ENCODE peak calls at places on chromosome 2, in four cellular contexts. One of them, this sample, is unnamed.

GRCh38 chr2:151882786-151883445 is 54.7 kb upstream of the ARL5A start:
- DNase-seq in fibroblast of the aortic adventitia: no peak
- DNase-seq in fibroblast of pulmonary artery: no peak
- DNase-seq in tibial artery: no peak
- DNase-seq in this sample: no peak

GRCh38 chr2:102581911-102582310 is 37.4 kb upstream of the SLC9A2 start:
- DNase-seq in fibroblast of the aortic adventitia: no peak
- DNase-seq in fibroblast of pulmonary artery: no peak
- DNase-seq in tibial artery: no peak
- DNase-seq in this sample: no peak

GRCh38 chr2:109128466-109129355 is at the start of gene SH3RF3:
- DNase-seq in fibroblast of the aortic adventitia: peak
- DNase-seq in fibroblast of pulmonary artery: peak
- DNase-seq in tibial artery: peak
- DNase-seq in this sample: peak

GRCh38 chr2:130767408-130767775 is 12.1 kb downstream of the AMER3 start:
- DNase-seq in fibroblast of the aortic adventitia: no peak
- DNase-seq in fibroblast of pulmonary artery: no peak
- DNase-seq in tibial artery: no peak
- DNase-seq in this sample: no peak

GRCh38 chr2:54808642-54809041 is 85.2 kb downstream of the EML6 start:
- DNase-seq in fibroblast of the aortic adventitia: no peak
- DNase-seq in fibroblast of pulmonary artery: peak
- DNase-seq in tibial artery: no peak
- DNase-seq in this sample: peak

GRCh38 chr2:207895236-207895860 is 125.6 kb upstream of the FZD5 start:
- DNase-seq in fibroblast of the aortic adventitia: no peak
- DNase-seq in fibroblast of pulmonary artery: no peak
- DNase-seq in tibial artery: no peak
- DNase-seq in this sample: no peak

GRCh38 chr2:46814160-46814559 is 101.4 kb downstream of the MCFD2 start:
- DNase-seq in fibroblast of the aortic adventitia: peak
- DNase-seq in fibroblast of pulmonary artery: peak
- DNase-seq in tibial artery: peak
- DNase-seq in this sample: peak

GRCh38 chr2:211035548-211036185 is 479.3 kb downstream of the CPS1 start:
- DNase-seq in fibroblast of the aortic adventitia: peak
- DNase-seq in fibroblast of pulmonary artery: peak
- DNase-seq in tibial artery: no peak
- DNase-seq in this sample: no peak

GRCh38 chr2:31004252-31004651 is 134.0 kb downstream of the GALNT14 start:
- DNase-seq in fibroblast of the aortic adventitia: no peak
- DNase-seq in fibroblast of pulmonary artery: no peak
- DNase-seq in tibial artery: no peak
- DNase-seq in this sample: no peak

GRCh38 chr2:168434164-168434563 is 21.9 kb upstream of the CERS6 start:
- DNase-seq in fibroblast of the aortic adventitia: peak
- DNase-seq in fibroblast of pulmonary artery: peak
- DNase-seq in tibial artery: no peak
- DNase-seq in this sample: peak

GRCh38 chr2:42214669-42215068 is 45.5 kb downstream of the EML4 start:
- DNase-seq in fibroblast of the aortic adventitia: peak
- DNase-seq in fibroblast of pulmonary artery: peak
- DNase-seq in tibial artery: no peak
- DNase-seq in this sample: no peak

GRCh38 chr2:3268705-3269029 is 109.0 kb downstream of the EIPR1 start:
- DNase-seq in fibroblast of the aortic adventitia: no peak
- DNase-seq in fibroblast of pulmonary artery: no peak
- DNase-seq in tibial artery: no peak
- DNase-seq in this sample: no peak

GRCh38 chr2:178924817-178925216 is 117.6 kb upstream of the TTN start:
- DNase-seq in fibroblast of the aortic adventitia: no peak
- DNase-seq in fibroblast of pulmonary artery: no peak
- DNase-seq in tibial artery: no peak
- DNase-seq in this sample: no peak

GRCh38 chr2:107747964-107748583 is 78.6 kb upstream of the RGPD4 start:
- DNase-seq in fibroblast of the aortic adventitia: no peak
- DNase-seq in fibroblast of pulmonary artery: no peak
- DNase-seq in tibial artery: no peak
- DNase-seq in this sample: no peak

GRCh38 chr2:23385351-23385747 is 370 bp downstream of the KLHL29 start:
- DNase-seq in fibroblast of the aortic adventitia: peak
- DNase-seq in fibroblast of pulmonary artery: peak
- DNase-seq in tibial artery: peak
- DNase-seq in this sample: no peak

GRCh38 chr2:151766421-151767153 is 32.3 kb upstream of the NEB start:
- DNase-seq in fibroblast of the aortic adventitia: no peak
- DNase-seq in fibroblast of pulmonary artery: peak
- DNase-seq in tibial artery: no peak
- DNase-seq in this sample: no peak

GRCh38 chr2:187586091-187586632 is 31.9 kb upstream of the TFPI start:
- DNase-seq in fibroblast of the aortic adventitia: peak
- DNase-seq in fibroblast of pulmonary artery: peak
- DNase-seq in tibial artery: no peak
- DNase-seq in this sample: peak

GRCh38 chr2:25587361-25587760 is 86.0 kb downstream of the DTNB start:
- DNase-seq in fibroblast of the aortic adventitia: peak
- DNase-seq in fibroblast of pulmonary artery: peak
- DNase-seq in tibial artery: no peak
- DNase-seq in this sample: peak

GRCh38 chr2:57549642-57550102 is 496.9 kb upstream of the VRK2 start:
- DNase-seq in fibroblast of the aortic adventitia: no peak
- DNase-seq in fibroblast of pulmonary artery: no peak
- DNase-seq in tibial artery: no peak
- DNase-seq in this sample: peak

GRCh38 chr2:234478121-234478858 is 18.6 kb downstream of the ARL4C start:
- DNase-seq in fibroblast of the aortic adventitia: peak
- DNase-seq in fibroblast of pulmonary artery: no peak
- DNase-seq in tibial artery: no peak
- DNase-seq in this sample: no peak

GRCh38 chr2:99035920-99036319 is 99.9 kb upstream of the CRACDL start:
- DNase-seq in fibroblast of the aortic adventitia: peak
- DNase-seq in fibroblast of pulmonary artery: no peak
- DNase-seq in tibial artery: no peak
- DNase-seq in this sample: peak

GRCh38 chr2:160220545-160221009 is 20.5 kb upstream of the ITGB6 start:
- DNase-seq in fibroblast of the aortic adventitia: no peak
- DNase-seq in fibroblast of pulmonary artery: no peak
- DNase-seq in tibial artery: no peak
- DNase-seq in this sample: no peak

GRCh38 chr2:96526101-96526591 is 10.4 kb upstream of the ARID5A start:
- DNase-seq in fibroblast of the aortic adventitia: no peak
- DNase-seq in fibroblast of pulmonary artery: no peak
- DNase-seq in tibial artery: no peak
- DNase-seq in this sample: no peak

GRCh38 chr2:126527836-126528490 is 128.0 kb upstream of the GYPC start:
- DNase-seq in fibroblast of the aortic adventitia: peak
- DNase-seq in fibroblast of pulmonary artery: peak
- DNase-seq in tibial artery: peak
- DNase-seq in this sample: peak

GRCh38 chr2:65031341-65032015 is 24.7 kb upstream of the CEP68 start:
- DNase-seq in fibroblast of the aortic adventitia: peak
- DNase-seq in fibroblast of pulmonary artery: peak
- DNase-seq in tibial artery: no peak
- DNase-seq in this sample: no peak

GRCh38 chr2:151395509-151396374 is 14.0 kb upstream of the RIF1 start:
- DNase-seq in fibroblast of the aortic adventitia: no peak
- DNase-seq in fibroblast of pulmonary artery: no peak
- DNase-seq in tibial artery: no peak
- DNase-seq in this sample: no peak

GRCh38 chr2:43459455-43459854 is 136.4 kb downstream of the THADA start:
- DNase-seq in fibroblast of the aortic adventitia: peak
- DNase-seq in fibroblast of pulmonary artery: peak
- DNase-seq in tibial artery: no peak
- DNase-seq in this sample: peak

GRCh38 chr2:237996041-237996593 is 29.3 kb downstream of the UBE2F start:
- DNase-seq in fibroblast of the aortic adventitia: peak
- DNase-seq in fibroblast of pulmonary artery: peak
- DNase-seq in tibial artery: peak
- DNase-seq in this sample: peak

GRCh38 chr2:50358586-50358985 is 673.3 kb downstream of the NRXN1 start:
- DNase-seq in fibroblast of the aortic adventitia: no peak
- DNase-seq in fibroblast of pulmonary artery: no peak
- DNase-seq in tibial artery: no peak
- DNase-seq in this sample: no peak

GRCh38 chr2:182447163-182447562 is 20.3 kb upstream of the PDE1A start:
- DNase-seq in fibroblast of the aortic adventitia: no peak
- DNase-seq in fibroblast of pulmonary artery: no peak
- DNase-seq in tibial artery: no peak
- DNase-seq in this sample: no peak

GRCh38 chr2:32838418-32838817 is 108.3 kb upstream of the LTBP1 start:
- DNase-seq in fibroblast of the aortic adventitia: no peak
- DNase-seq in fibroblast of pulmonary artery: no peak
- DNase-seq in tibial artery: no peak
- DNase-seq in this sample: no peak

GRCh38 chr2:158782126-158782525 is 13.0 kb upstream of the DAPL1 start:
- DNase-seq in fibroblast of the aortic adventitia: no peak
- DNase-seq in fibroblast of pulmonary artery: no peak
- DNase-seq in tibial artery: no peak
- DNase-seq in this sample: no peak

GRCh38 chr2:50318147-50318546 is 713.8 kb downstream of the NRXN1 start:
- DNase-seq in fibroblast of the aortic adventitia: no peak
- DNase-seq in fibroblast of pulmonary artery: no peak
- DNase-seq in tibial artery: no peak
- DNase-seq in this sample: no peak

GRCh38 chr2:98601532-98602132 is 6.7 kb downstream of the COA5 start:
- DNase-seq in fibroblast of the aortic adventitia: peak
- DNase-seq in fibroblast of pulmonary artery: peak
- DNase-seq in tibial artery: no peak
- DNase-seq in this sample: peak

DNA sequence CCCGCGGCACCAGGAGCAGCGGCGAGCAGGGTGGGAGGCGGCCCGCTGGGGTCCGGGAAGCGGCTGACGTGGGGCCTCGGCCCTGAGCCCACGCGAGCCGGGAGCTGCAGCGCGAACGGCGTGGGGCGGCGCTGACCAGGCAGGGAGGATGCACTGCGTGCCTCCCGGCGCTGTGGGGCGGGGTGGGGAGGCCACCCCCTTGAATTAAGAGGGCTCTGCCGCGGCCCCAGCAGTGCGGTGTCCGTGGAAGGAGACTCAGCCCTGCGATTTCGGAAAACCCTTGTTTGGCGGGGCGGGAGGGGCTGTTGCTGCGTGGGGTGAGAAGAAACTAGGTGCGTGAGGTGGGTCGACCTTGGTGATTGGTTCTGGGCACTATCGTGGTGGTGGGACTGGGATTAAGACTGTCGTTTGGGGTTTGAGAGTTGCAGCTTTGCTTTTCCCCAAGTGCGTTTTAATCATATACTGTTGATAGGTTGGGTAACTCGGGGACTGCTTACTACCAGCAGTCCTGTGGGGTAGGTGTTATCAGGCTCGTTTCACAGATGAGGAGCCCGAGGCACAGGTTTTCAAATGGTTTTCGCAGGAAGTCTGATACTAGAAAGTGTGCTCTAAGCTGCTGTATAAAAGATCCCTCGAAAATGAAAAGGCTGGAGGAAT is 703 bp downstream of the ACSL3 start:
- DNase-seq in fibroblast of the aortic adventitia: no peak
- DNase-seq in fibroblast of pulmonary artery: peak
- DNase-seq in tibial artery: peak
- DNase-seq in this sample: no peak
- H3K4me3 ChIP-seq in fibroblast of the aortic adventitia: peak
- H3K4me3 ChIP-seq in fibroblast of pulmonary artery: peak
- H3K4me3 ChIP-seq in tibial artery: peak
- H3K4me3 ChIP-seq in this sample: peak

DNA sequence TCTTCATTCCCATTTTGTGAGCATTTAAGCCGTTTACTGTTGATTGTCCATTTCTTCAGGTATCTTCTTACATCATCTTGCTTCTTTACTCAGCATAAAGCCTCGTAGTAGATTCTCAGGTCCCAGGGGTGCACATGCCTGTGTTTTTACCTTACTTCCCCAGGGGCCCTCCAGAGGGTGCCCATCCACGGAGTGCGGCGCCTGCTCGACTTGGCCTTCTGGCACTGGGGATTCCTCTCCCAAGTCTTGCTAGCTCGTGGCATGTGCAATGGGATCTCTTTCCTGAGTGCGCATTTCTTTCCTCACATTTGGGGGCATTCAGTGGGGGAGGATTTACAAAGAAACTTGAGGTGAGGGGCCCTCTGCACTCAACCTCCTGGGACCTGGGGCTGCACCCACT is 148.1 kb downstream of the AGAP1 start:
- DNase-seq in fibroblast of the aortic adventitia: no peak
- DNase-seq in fibroblast of pulmonary artery: no peak
- DNase-seq in tibial artery: no peak
- DNase-seq in this sample: no peak
- H3K4me3 ChIP-seq in fibroblast of the aortic adventitia: no peak
- H3K4me3 ChIP-seq in fibroblast of pulmonary artery: no peak
- H3K4me3 ChIP-seq in tibial artery: no peak
- H3K4me3 ChIP-seq in this sample: no peak

GRCh38 chr2:172734711-172735645 is 667 bp upstream of the RAPGEF4 start:
- DNase-seq in fibroblast of the aortic adventitia: no peak
- DNase-seq in fibroblast of pulmonary artery: no peak
- DNase-seq in tibial artery: no peak
- DNase-seq in this sample: peak
- H3K4me3 ChIP-seq in fibroblast of the aortic adventitia: no peak
- H3K4me3 ChIP-seq in fibroblast of pulmonary artery: no peak
- H3K4me3 ChIP-seq in tibial artery: peak
- H3K4me3 ChIP-seq in this sample: peak

DNA sequence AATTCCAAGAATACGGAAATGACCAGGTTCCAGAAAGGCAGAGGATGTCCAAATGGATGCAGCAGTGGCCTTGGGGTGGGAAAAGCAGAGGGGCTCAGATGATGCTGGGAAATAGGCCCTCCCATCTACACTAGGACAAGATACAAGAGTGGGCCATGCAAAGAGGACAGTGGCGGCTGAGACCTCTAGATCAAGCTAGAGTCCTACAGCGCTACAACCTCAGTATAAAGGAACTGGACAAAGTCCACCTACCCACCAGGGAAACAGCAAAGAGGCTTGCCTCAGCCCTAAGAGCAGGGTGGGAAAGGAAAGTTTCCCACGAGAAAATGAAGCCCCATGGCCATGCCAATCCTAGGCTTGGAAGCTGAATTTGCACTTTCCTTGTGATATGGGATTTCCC is 282.2 kb downstream of the MREG start:
- DNase-seq in fibroblast of the aortic adventitia: no peak
- DNase-seq in fibroblast of pulmonary artery: no peak
- DNase-seq in tibial artery: no peak
- DNase-seq in this sample: no peak
- H3K4me3 ChIP-seq in fibroblast of the aortic adventitia: no peak
- H3K4me3 ChIP-seq in fibroblast of pulmonary artery: no peak
- H3K4me3 ChIP-seq in tibial artery: no peak
- H3K4me3 ChIP-seq in this sample: no peak